ENCODE peak calls at places on chromosomes 2 and 18, in four cellular contexts. One of them, this sample, is unnamed. For H3K4me1, the result is how much of the 10 kb centered on the place peaks cover.

GRCh38 chr2:33302348-33302747 is 174.1 kb upstream of the RASGRP3 start:
- DNase-seq in PC-3: no peak
- DNase-seq in PC-9: no peak
- DNase-seq in heart left ventricle: no peak
- DNase-seq in this sample: no peak

GRCh38 chr18:28045176-28045810 is 131.6 kb downstream of the CDH2 start:
- DNase-seq in PC-3: peak
- DNase-seq in PC-9: no peak
- DNase-seq in heart left ventricle: no peak
- DNase-seq in this sample: peak

GRCh38 chr2:235007664-235008457 is 56.0 kb downstream of the SH3BP4 start:
- DNase-seq in PC-3: no peak
- DNase-seq in PC-9: no peak
- DNase-seq in heart left ventricle: no peak
- DNase-seq in this sample: no peak

GRCh38 chr18:62281684-62282083 is 43.4 kb upstream of the TNFRSF11A start:
- DNase-seq in PC-3: peak
- DNase-seq in PC-9: no peak
- DNase-seq in heart left ventricle: no peak
- DNase-seq in this sample: peak

GRCh38 chr2:74815955-74816354 is 18.0 kb upstream of the HK2 start:
- DNase-seq in PC-3: no peak
- DNase-seq in PC-9: no peak
- DNase-seq in heart left ventricle: no peak
- DNase-seq in this sample: no peak

GRCh38 chr2:7557376-7557775 is 640.2 kb downstream of the RNF144A start:
- DNase-seq in PC-3: no peak
- DNase-seq in PC-9: no peak
- DNase-seq in heart left ventricle: no peak
- DNase-seq in this sample: no peak

GRCh38 chr2:152440049-152440448 is 105.1 kb downstream of the FMNL2 start:
- DNase-seq in PC-3: no peak
- DNase-seq in PC-9: no peak
- DNase-seq in heart left ventricle: no peak
- DNase-seq in this sample: no peak

GRCh38 chr2:152036611-152037469 is 62.0 kb downstream of the CACNB4 start:
- DNase-seq in PC-3: peak
- DNase-seq in PC-9: peak
- DNase-seq in heart left ventricle: no peak
- DNase-seq in this sample: no peak

GRCh38 chr2:171957061-171957460 is 34.8 kb downstream of the HAT1 start:
- DNase-seq in PC-3: peak
- DNase-seq in PC-9: peak
- DNase-seq in heart left ventricle: no peak
- DNase-seq in this sample: no peak

GRCh38 chr2:158325031-158325781 is 131.3 kb downstream of the CCDC148 start:
- DNase-seq in PC-3: peak
- DNase-seq in PC-9: no peak
- DNase-seq in heart left ventricle: no peak
- DNase-seq in this sample: peak

GRCh38 chr18:49886891-49887764 is 73.8 kb upstream of the ACAA2 start:
- DNase-seq in PC-3: peak
- DNase-seq in PC-9: no peak
- DNase-seq in heart left ventricle: no peak
- DNase-seq in this sample: peak

GRCh38 chr18:10027461-10027860 is 113.6 kb downstream of the VAPA start:
- DNase-seq in PC-3: no peak
- DNase-seq in PC-9: no peak
- DNase-seq in heart left ventricle: no peak
- DNase-seq in this sample: no peak

GRCh38 chr2:134689303-134689702 is 29.5 kb downstream of the TMEM163 start:
- DNase-seq in PC-3: no peak
- DNase-seq in PC-9: no peak
- DNase-seq in heart left ventricle: no peak
- DNase-seq in this sample: no peak

GRCh38 chr2:156602552-156602933 is 166.4 kb downstream of the GPD2 start:
- DNase-seq in PC-3: no peak
- DNase-seq in PC-9: no peak
- DNase-seq in heart left ventricle: no peak
- DNase-seq in this sample: no peak

GRCh38 chr2:160876029-160876428 is 284.2 kb upstream of the TANK start:
- DNase-seq in PC-3: peak
- DNase-seq in PC-9: no peak
- DNase-seq in heart left ventricle: no peak
- DNase-seq in this sample: peak

GRCh38 chr18:45046226-45046625 is 365.5 kb downstream of the SETBP1 start:
- DNase-seq in PC-3: no peak
- DNase-seq in PC-9: no peak
- DNase-seq in heart left ventricle: no peak
- DNase-seq in this sample: no peak

GRCh38 chr2:124153713-124154112 is 128.6 kb downstream of the CNTNAP5 start:
- DNase-seq in PC-3: no peak
- DNase-seq in PC-9: no peak
- DNase-seq in heart left ventricle: no peak
- DNase-seq in this sample: no peak

GRCh38 chr18:8423051-8423558 is 186.1 kb upstream of the RAB12 start:
- DNase-seq in PC-3: peak
- DNase-seq in PC-9: no peak
- DNase-seq in heart left ventricle: no peak
- DNase-seq in this sample: peak

GRCh38 chr2:182324665-182325064 is 102.2 kb downstream of the PDE1A start:
- DNase-seq in PC-3: no peak
- DNase-seq in PC-9: no peak
- DNase-seq in heart left ventricle: no peak
- DNase-seq in this sample: no peak
- H3K27ac ChIP-seq in PC-3: no peak
- H3K27ac ChIP-seq in PC-9: no peak
- H3K27ac ChIP-seq in heart left ventricle: no peak
- H3K27ac ChIP-seq in this sample: no peak

DNA sequence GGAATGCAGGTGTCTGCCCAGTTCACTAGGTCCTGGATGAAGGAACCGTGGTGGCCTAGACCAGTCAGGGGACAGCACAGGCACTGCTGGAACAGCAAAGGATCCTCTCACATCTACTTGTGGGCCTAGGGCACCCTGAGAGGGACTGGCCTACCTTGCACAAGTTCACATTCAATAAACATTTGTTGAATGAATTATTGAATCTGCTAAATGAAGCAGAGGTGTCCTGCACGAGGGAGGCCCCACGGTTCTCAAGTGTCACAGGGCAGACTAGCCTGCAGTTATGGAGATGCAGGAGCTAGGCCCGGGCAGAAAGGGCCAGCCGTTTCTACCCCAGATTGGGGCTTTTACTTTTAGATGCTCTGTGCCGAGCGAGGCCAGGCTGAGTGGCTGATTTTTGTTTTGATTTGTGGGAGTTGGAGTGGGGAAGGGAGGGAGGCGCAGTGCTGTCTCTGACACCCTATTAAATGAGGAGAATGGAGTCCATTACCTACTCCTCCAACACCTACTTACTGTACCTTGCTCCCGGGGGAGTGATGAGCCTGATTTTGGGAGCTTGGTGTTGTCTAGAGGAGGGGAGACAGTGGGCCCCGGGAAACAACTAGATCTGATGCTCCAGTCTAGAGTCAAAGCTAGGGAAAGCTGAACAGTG is 18.4 kb downstream of the SH2D6 start:
- DNase-seq in PC-3: no peak
- DNase-seq in PC-9: no peak
- DNase-seq in heart left ventricle: no peak
- DNase-seq in this sample: no peak
- H3K4me1 ChIP-seq in PC-3: under half
- H3K4me1 ChIP-seq in PC-9: under half
- H3K4me1 ChIP-seq in heart left ventricle: half or more
- H3K4me1 ChIP-seq in this sample: under half

DNA sequence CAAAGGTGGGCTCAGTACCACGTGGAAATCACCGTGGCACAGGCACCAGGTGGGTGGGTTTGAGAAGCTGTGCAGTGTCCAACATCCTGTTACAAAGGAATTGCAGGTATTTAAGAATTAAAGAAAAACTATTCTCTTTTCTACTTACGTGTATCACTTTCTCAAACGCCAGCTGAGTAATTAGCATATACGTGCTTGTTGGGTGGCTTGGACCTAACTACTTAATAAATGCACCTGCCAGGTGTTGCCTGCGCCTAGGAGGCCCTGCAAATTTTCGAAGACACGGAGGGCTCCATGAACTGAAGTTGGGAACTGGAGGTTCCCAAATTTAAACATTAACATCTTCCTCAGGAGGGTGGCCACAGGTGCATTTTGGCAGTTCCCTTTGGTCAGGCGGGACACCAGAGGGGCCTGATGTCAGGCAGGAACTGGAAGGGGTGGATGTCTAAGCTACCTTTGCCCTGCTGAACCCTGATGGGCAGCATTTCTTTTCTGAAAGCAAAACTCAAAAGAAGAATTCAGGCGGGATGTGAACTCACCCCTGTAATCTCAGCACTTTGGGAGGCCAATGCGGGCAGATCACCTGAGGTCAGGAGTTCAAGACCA is 84.8 kb downstream of the HS6ST1 start:
- DNase-seq in PC-3: no peak
- DNase-seq in PC-9: no peak
- DNase-seq in heart left ventricle: no peak
- DNase-seq in this sample: no peak
- TF ChIP-seq CTCF in PC-3: no peak
- TF ChIP-seq CTCF in PC-9: peak
- TF ChIP-seq CTCF in heart left ventricle: no peak
- TF ChIP-seq CTCF in this sample: no peak

GRCh38 chr2:186099772-186100171 is 361.2 kb downstream of the FSIP2 start:
- DNase-seq in PC-3: no peak
- DNase-seq in PC-9: no peak
- DNase-seq in heart left ventricle: no peak
- DNase-seq in this sample: no peak

GRCh38 chr2:186105016-186105415 is 366.4 kb downstream of the FSIP2 start:
- DNase-seq in PC-3: peak
- DNase-seq in PC-9: no peak
- DNase-seq in heart left ventricle: no peak
- DNase-seq in this sample: peak

GRCh38 chr2:186101603-186102002 is 363.0 kb downstream of the FSIP2 start:
- DNase-seq in PC-3: no peak
- DNase-seq in PC-9: no peak
- DNase-seq in heart left ventricle: no peak
- DNase-seq in this sample: no peak

GRCh38 chr2:186098821-186099220 is 360.2 kb downstream of the FSIP2 start:
- DNase-seq in PC-3: no peak
- DNase-seq in PC-9: no peak
- DNase-seq in heart left ventricle: no peak
- DNase-seq in this sample: no peak

DNA sequence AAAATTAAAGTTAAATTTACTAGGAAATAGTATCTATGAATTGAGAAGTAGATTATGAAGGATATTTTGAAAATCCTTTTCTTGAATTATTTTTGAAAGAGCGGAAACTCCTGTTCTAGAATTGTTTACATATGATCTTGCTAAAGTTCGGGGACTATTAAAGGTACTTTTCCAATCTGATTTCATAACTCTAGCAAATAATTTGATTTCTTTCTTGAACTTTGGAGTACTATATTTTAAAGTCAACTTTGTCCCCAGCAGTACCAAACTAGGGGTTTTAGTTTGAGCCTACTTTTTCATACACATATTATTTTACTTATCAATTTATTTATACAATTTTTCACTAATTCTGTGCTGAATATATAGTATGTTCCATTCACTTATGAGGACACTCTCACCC is 364.7 kb downstream of the FSIP2 start:
- DNase-seq in PC-3: no peak
- DNase-seq in PC-9: no peak
- DNase-seq in heart left ventricle: no peak
- DNase-seq in this sample: no peak
- H3K27ac ChIP-seq in PC-3: no peak
- H3K27ac ChIP-seq in PC-9: no peak
- H3K27ac ChIP-seq in heart left ventricle: no peak
- H3K27ac ChIP-seq in this sample: no peak

GRCh38 chr2:170819941-170820646 is 3.4 kb downstream of the GAD1 start:
- DNase-seq in PC-3: no peak
- DNase-seq in PC-9: no peak
- DNase-seq in heart left ventricle: no peak
- DNase-seq in this sample: no peak
- H3K4me1 ChIP-seq in PC-3: under half
- H3K4me1 ChIP-seq in PC-9: under half
- H3K4me1 ChIP-seq in heart left ventricle: half or more
- H3K4me1 ChIP-seq in this sample: under half

GRCh38 chr2:79660552-79660951 is 147.7 kb downstream of the CTNNA2 start:
- DNase-seq in PC-3: no peak
- DNase-seq in PC-9: no peak
- DNase-seq in heart left ventricle: no peak
- DNase-seq in this sample: no peak
- TF ChIP-seq CTCF in PC-3: no peak
- TF ChIP-seq CTCF in PC-9: no peak
- TF ChIP-seq CTCF in heart left ventricle: no peak
- TF ChIP-seq CTCF in this sample: no peak

GRCh38 chr18:23627964-23628363 is 34.7 kb downstream of the ANKRD29 start:
- DNase-seq in PC-3: peak
- DNase-seq in PC-9: no peak
- DNase-seq in heart left ventricle: no peak
- DNase-seq in this sample: no peak

GRCh38 chr18:23626451-23627279 is 36.0 kb downstream of the ANKRD29 start:
- DNase-seq in PC-3: peak
- DNase-seq in PC-9: no peak
- DNase-seq in heart left ventricle: no peak
- DNase-seq in this sample: peak

GRCh38 chr18:23631312-23631711 is 31.4 kb downstream of the ANKRD29 start:
- DNase-seq in PC-3: no peak
- DNase-seq in PC-9: no peak
- DNase-seq in heart left ventricle: no peak
- DNase-seq in this sample: no peak

GRCh38 chr18:23629444-23629946 is 33.2 kb downstream of the ANKRD29 start:
- DNase-seq in PC-3: peak
- DNase-seq in PC-9: no peak
- DNase-seq in heart left ventricle: no peak
- DNase-seq in this sample: no peak

DNA sequence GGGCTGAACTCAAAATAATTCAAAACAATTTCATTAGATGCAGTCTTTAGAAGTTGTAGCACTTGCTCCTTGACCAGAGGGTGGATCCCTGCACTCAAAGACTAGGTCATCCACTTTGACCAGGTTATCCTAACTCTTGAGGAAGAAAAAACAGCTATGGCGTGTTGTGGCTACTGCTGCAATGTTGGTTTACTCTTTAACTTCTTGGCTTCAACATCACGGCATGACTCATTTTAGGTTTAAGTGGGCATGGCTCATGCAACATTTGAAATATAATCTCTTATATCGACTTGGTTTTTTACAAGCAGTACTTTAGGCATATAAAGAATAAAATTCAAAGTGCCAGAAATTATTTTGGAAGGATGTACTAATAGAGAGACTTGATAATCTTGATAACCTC is 35.4 kb downstream of the ANKRD29 start:
- DNase-seq in PC-3: peak
- DNase-seq in PC-9: peak
- DNase-seq in heart left ventricle: no peak
- DNase-seq in this sample: peak
- H3K27ac ChIP-seq in PC-3: peak
- H3K27ac ChIP-seq in PC-9: peak
- H3K27ac ChIP-seq in heart left ventricle: no peak
- H3K27ac ChIP-seq in this sample: peak

This sample was measured in foreskin keratinocyte.